ENCODE peak calls at places on chromosomes 11 and 22, in six cellular contexts. R is IMR-90, Z is chondrocyte, P is kidney epithelial cell, E is choroid plexus epithelial cell, U is endothelial cell. X is an unnamed sample.

GRCh38 chr11:72642815-72643511 is 31.3 kb downstream of the PDE2A start:
- DNase-seq in R (peak; percentile 11), Z (no peak), P (no peak), E (peak; percentile 47), U (peak; percentile 80), X (no peak)

GRCh38 chr11:73734996-73735395 is 25.9 kb downstream of the RAB6A start:
- DNase-seq in R (peak; percentile 34), Z (no peak), P (no peak), E (peak; percentile 54), U (no peak), X (no peak)

GRCh38 chr22:48902983-48903650 is 924.6 kb downstream of the BRD1 start:
- DNase-seq in R (no peak), Z (no peak), P (no peak), E (no peak), U (no peak), X (no peak)

GRCh38 chr11:76243157-76243556 is 36.9 kb upstream of the WNT11 start:
- DNase-seq in R (no peak), Z (peak; percentile 49), P (no peak), E (no peak), U (peak; percentile 30), X (no peak)

GRCh38 chr11:31827458-31828206 is 16.5 kb upstream of the PAX6 start:
- DNase-seq in R (peak; percentile 56), Z (no peak), P (no peak), E (peak; percentile 35), U (no peak), X (no peak)

GRCh38 chr22:20212754-20213699 is 55.1 kb downstream of the RTN4R start:
- DNase-seq in R (no peak), Z (no peak), P (no peak), E (no peak), U (no peak), X (no peak)

GRCh38 chr11:29641201-29641600 is 375.6 kb downstream of the KCNA4 start:
- DNase-seq in R (no peak), Z (no peak), P (no peak), E (no peak), U (no peak), X (no peak)

GRCh38 chr11:9855579-9856260 is 191.8 kb downstream of the SWAP70 start:
- DNase-seq in R (peak; percentile 80), Z (no peak), P (no peak), E (no peak), U (no peak), X (no peak)

GRCh38 chr11:123601136-123601535 is 53.3 kb downstream of the SCN3B start:
- DNase-seq in R (peak; percentile 73), Z (no peak), P (no peak), E (peak; percentile 42), U (no peak), X (no peak)

GRCh38 chr22:45889539-45890350 is 87.2 kb downstream of the WNT7B start:
- DNase-seq in R (peak; percentile 27), Z (peak; percentile 81), P (no peak), E (peak; percentile 29), U (no peak), X (no peak)

GRCh38 chr11:11411401-11411985 is 58.4 kb upstream of the CSNK2A3 start:
- DNase-seq in R (no peak), Z (no peak), P (no peak), E (no peak), U (no peak), X (no peak)

GRCh38 chr11:106679633-106680032 is 338.6 kb downstream of the GUCY1A2 start:
- DNase-seq in R (no peak), Z (no peak), P (no peak), E (no peak), U (no peak), X (no peak)

GRCh38 chr22:32218470-32218869 is 13.6 kb upstream of the RFPL2 start:
- DNase-seq in R (no peak), Z (no peak), P (no peak), E (no peak), U (no peak), X (no peak)

GRCh38 chr11:75197512-75198277 is 42.9 kb upstream of the TPBGL start:
- DNase-seq in R (no peak), Z (no peak), P (no peak), E (no peak), U (no peak), X (no peak)
- TF ChIP-seq CTCF in R (no peak), Z (no peak), P (no peak), E (no peak), U (no peak), X (no peak)

GRCh38 chr11:64285885-64286800 is 495 bp downstream of the GPR137 start:
- DNase-seq in R (no peak), Z (no peak), P (no peak), E (no peak), U (no peak), X (no peak)
- TF ChIP-seq CTCF in R (no peak), Z (no peak), P (peak; percentile 28), E (no peak), U (no peak), X (no peak)

GRCh38 chr22:50268655-50269113 is 1.5 kb downstream of the MAPK11 start:
- DNase-seq in R (no peak), Z (no peak), P (no peak), E (peak; percentile 26), U (no peak), X (no peak)

GRCh38 chr22:50266994-50267393 is 3.2 kb downstream of the MAPK11 start:
- DNase-seq in R (no peak), Z (no peak), P (no peak), E (no peak), U (no peak), X (no peak)

GRCh38 chr22:50269573-50270301 is 443 bp downstream of the MAPK11 start:
- DNase-seq in R (peak; percentile 31), Z (no peak), P (no peak), E (peak; percentile 52), U (no peak), X (no peak)

GRCh38 chr22:50270302-50271010 is at the start of gene MAPK11:
- DNase-seq in R (peak; percentile 61), Z (no peak), P (no peak), E (peak; percentile 64), U (peak; percentile 81), X (no peak)

GRCh38 chr22:50267591-50268390 is 2.4 kb downstream of the MAPK11 start:
- DNase-seq in R (peak; percentile 38), Z (no peak), P (no peak), E (peak; percentile 61), U (peak; percentile 66), X (no peak)
- TF ChIP-seq CTCF in R (peak; percentile 33), Z (peak; percentile 55), P (peak; percentile 19), E (peak; percentile 34), U (no peak), X (peak; percentile 10)

GRCh38 chr11:114192841-114193389 is 103.3 kb upstream of the NNMT start:
- DNase-seq in R (no peak), Z (no peak), P (no peak), E (peak; percentile 93), U (no peak), X (no peak)
- TF ChIP-seq CTCF in R (no peak), Z (peak; percentile 25), P (no peak), E (no peak), U (no peak), X (no peak)

GRCh38 chr11:66881927-66882452 is 25.1 kb downstream of the LRFN4 start:
- DNase-seq in R (no peak), Z (no peak), P (no peak), E (no peak), U (no peak), X (no peak)

GRCh38 chr11:66882540-66882939 is 25.7 kb downstream of the LRFN4 start:
- DNase-seq in R (no peak), Z (no peak), P (no peak), E (no peak), U (no peak), X (no peak)

GRCh38 chr11:66879583-66879982 is 22.7 kb downstream of the LRFN4 start:
- DNase-seq in R (no peak), Z (no peak), P (no peak), E (no peak), U (no peak), X (no peak)

GRCh38 chr11:66881436-66881835 is 24.6 kb downstream of the LRFN4 start:
- DNase-seq in R (no peak), Z (no peak), P (no peak), E (no peak), U (no peak), X (no peak)

DNA sequence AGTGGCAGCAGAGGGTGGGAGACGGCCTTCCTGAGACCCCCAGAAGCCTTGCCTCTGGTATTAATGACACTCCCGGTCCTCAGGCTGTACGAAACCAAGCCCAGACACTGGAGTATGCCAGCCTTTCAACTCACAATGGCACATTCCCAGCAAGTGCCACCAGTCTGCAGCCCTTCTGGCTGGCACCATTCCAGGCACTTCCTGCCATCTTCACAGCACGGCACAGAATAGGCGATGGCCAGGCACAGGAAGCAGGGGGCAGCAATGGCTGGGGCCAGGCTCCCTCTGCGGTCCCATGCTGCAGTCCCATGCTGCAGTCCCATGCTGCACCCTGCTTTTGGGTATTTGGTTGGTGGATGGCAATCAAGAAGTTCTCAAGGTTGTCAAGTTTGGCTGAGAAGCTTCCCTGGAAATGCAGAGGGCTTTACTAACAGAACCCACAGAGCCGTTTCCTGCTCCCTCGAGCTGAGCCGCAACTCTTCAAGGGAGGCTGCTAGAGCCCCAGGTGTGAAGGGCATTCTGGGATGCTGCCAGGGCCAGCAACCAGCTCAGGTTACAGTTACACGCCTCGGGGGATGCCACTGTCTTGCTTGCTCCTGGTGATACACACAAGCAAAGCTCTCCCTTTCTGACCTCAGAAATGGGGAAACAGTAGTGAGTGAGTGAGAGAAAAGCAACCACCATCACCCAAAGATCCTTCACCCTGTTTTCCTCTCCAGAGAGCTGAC is 23.8 kb downstream of the LRFN4 start:
- DNase-seq in R (peak; percentile 22), Z (no peak), P (peak; percentile 49), E (peak; percentile 59), U (no peak), X (no peak)
- TF ChIP-seq CTCF in R (no peak), Z (peak; percentile 26), P (no peak), E (no peak), U (no peak), X (no peak)

GRCh38 chr11:125224391-125225015 is 60.0 kb downstream of the PKNOX2 start:
- DNase-seq in R (peak; percentile 23), Z (no peak), P (no peak), E (peak; percentile 65), U (peak; percentile 63), X (no peak)
- TF ChIP-seq CTCF in R (peak; percentile 36), Z (peak; percentile 71), P (peak; percentile 22), E (peak; percentile 64), U (no peak), X (peak; percentile 21)

X was measured in AG09319.